ENCODE peak calls at places on chromosome 14, in four cellular contexts. F is SK-N-SH, E is GM12878, C is HepG2. G is an unnamed sample.

GRCh38 chr14:50045039-50045711 is 71.2 kb downstream of the VCPKMT start:
- DNase-seq in F (peak), E (peak), C (peak), G (no peak)

GRCh38 chr14:90742709-90743108 is 73.5 kb downstream of the TTC7B start:
- DNase-seq in F (no peak), E (no peak), C (no peak), G (no peak)

GRCh38 chr14:72738181-72738611 is 155.7 kb downstream of the DPF3 start:
- DNase-seq in F (no peak), E (no peak), C (no peak), G (no peak)

GRCh38 chr14:74414793-74415437 is 11.1 kb downstream of the SYNDIG1L start:
- DNase-seq in F (no peak), E (no peak), C (no peak), G (no peak)

GRCh38 chr14:40842816-40843215 is 763.9 kb upstream of the LRFN5 start:
- DNase-seq in F (no peak), E (no peak), C (no peak), G (no peak)

GRCh38 chr14:102481791-102482238 is 27.8 kb downstream of the ANKRD9 start:
- DNase-seq in F (no peak), E (no peak), C (peak), G (no peak)

GRCh38 chr14:50860478-50861086 is 11.3 kb upstream of the ABHD12B start:
- DNase-seq in F (peak), E (peak), C (peak), G (peak)

GRCh38 chr14:101020971-101021370 is 117.4 kb upstream of the RTL1 start:
- DNase-seq in F (no peak), E (no peak), C (no peak), G (no peak)

GRCh38 chr14:50237448-50237847 is 6.1 kb upstream of the SOS2 start:
- DNase-seq in F (no peak), E (no peak), C (no peak), G (no peak)

GRCh38 chr14:91277546-91278382 is 33.3 kb upstream of the GPR68 start:
- DNase-seq in F (no peak), E (no peak), C (no peak), G (no peak)

GRCh38 chr14:68951051-68951797 is 27.9 kb downstream of the ACTN1 start:
- DNase-seq in F (peak), E (no peak), C (no peak), G (no peak)

GRCh38 chr14:53055003-53055402 is 98.1 kb downstream of the DDHD1 start:
- DNase-seq in F (peak), E (peak), C (peak), G (peak)

GRCh38 chr14:103142031-103142430 is 18.8 kb downstream of the TNFAIP2 start:
- DNase-seq in F (no peak), E (no peak), C (no peak), G (peak)

GRCh38 chr14:39434401-39434800 is 2.2 kb upstream of the FBXO33 start:
- DNase-seq in F (no peak), E (no peak), C (no peak), G (no peak)

GRCh38 chr14:39114073-39114838 is at the start of gene GEMIN2:
- DNase-seq in F (peak), E (peak), C (peak), G (peak)

GRCh38 chr14:71602524-71602923 is 329.7 kb upstream of the RGS6 start:
- DNase-seq in F (no peak), E (no peak), C (no peak), G (no peak)

GRCh38 chr14:53519137-53519536 is 366.0 kb upstream of the DDHD1 start:
- DNase-seq in F (no peak), E (no peak), C (no peak), G (no peak)

GRCh38 chr14:34826661-34827060 is 48.5 kb downstream of the BAZ1A start:
- DNase-seq in F (no peak), E (no peak), C (no peak), G (no peak)

GRCh38 chr14:60721331-60722162 is 2.6 kb downstream of the SIX4 start:
- DNase-seq in F (peak), E (no peak), C (peak), G (no peak)

GRCh38 chr14:89540830-89541470 is 123.9 kb upstream of the FOXN3 start:
- DNase-seq in F (no peak), E (no peak), C (no peak), G (no peak)

GRCh38 chr14:94037954-94038353 is 11.8 kb downstream of the OTUB2 start:
- DNase-seq in F (no peak), E (no peak), C (no peak), G (no peak)

GRCh38 chr14:57875985-57876384 is 10.1 kb upstream of the SLC35F4 start:
- DNase-seq in F (no peak), E (no peak), C (no peak), G (no peak)

GRCh38 chr14:57875296-57875695 is 9.4 kb upstream of the SLC35F4 start:
- DNase-seq in F (no peak), E (no peak), C (no peak), G (no peak)

GRCh38 chr14:57869530-57870088 is 3.7 kb upstream of the SLC35F4 start:
- DNase-seq in F (no peak), E (no peak), C (no peak), G (no peak)

GRCh38 chr14:57870686-57871457 is 5.0 kb upstream of the SLC35F4 start:
- DNase-seq in F (no peak), E (no peak), C (no peak), G (no peak)

DNA sequence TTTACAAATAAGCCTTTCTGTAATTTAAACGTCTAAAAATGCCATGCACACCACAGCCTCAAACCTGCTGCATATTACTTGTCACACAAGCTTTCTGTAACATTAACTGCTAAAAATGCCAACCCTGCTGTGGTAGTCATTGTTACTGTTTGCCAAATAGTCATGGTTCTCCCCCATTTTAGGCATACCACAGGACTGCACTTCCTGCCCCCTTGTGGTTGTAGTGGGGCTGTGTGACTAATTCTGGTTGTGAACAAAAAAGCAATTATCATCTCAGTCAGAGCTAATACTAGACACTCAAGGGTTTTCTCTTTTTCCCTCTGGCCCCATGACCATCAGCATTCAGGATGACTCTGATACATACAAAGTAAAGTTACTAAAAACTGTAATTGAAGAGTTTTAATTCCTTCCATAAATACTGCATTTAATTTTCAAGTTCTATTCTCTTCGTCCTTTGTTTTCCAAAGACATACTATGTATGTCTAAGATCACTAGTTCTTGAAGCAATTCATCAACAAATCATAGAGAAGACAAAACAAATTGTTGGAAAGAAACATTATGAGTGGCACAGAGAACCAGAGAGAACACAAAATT is 5.7 kb upstream of the SLC35F4 start:
- DNase-seq in F (peak), E (peak), C (peak), G (peak)
- TF ChIP-seq NFIC in F (no peak), E (no peak), C (no peak), G (no peak)

GRCh38 chr14:77738559-77739250 is 22.3 kb downstream of the SNW1 start:
- DNase-seq in F (no peak), E (no peak), C (no peak), G (no peak)
- TF ChIP-seq NFIC in F (no peak), E (no peak), C (no peak), G (no peak)

GRCh38 chr14:33767721-33768457 is 183.0 kb downstream of the EGLN3 start:
- DNase-seq in F (no peak), E (no peak), C (no peak), G (no peak)
- TF ChIP-seq NFIC in F (no peak), E (no peak), C (no peak), G (no peak)

GRCh38 chr14:104937694-104938365 is 13.2 kb downstream of the PLD4 start:
- DNase-seq in F (no peak), E (no peak), C (no peak), G (no peak)

GRCh38 chr14:104938960-104939359 is 14.3 kb downstream of the PLD4 start:
- DNase-seq in F (no peak), E (no peak), C (no peak), G (no peak)

GRCh38 chr14:104937161-104937560 is 12.5 kb downstream of the PLD4 start:
- DNase-seq in F (no peak), E (no peak), C (no peak), G (no peak)

GRCh38 chr14:104939666-104940410 is 15.2 kb downstream of the PLD4 start:
- DNase-seq in F (no peak), E (no peak), C (no peak), G (no peak)

GRCh38 chr14:104938436-104938835 is 13.8 kb downstream of the PLD4 start:
- DNase-seq in F (no peak), E (no peak), C (no peak), G (no peak)
- TF ChIP-seq NFIC in F (no peak), E (no peak), C (no peak), G (no peak)

GRCh38 chr14:105889666-105890473 is 363.5 kb downstream of the TMEM121 start:
- DNase-seq in F (peak), E (no peak), C (no peak), G (peak)
- TF ChIP-seq NFIC in F (no peak), E (no peak), C (no peak), G (no peak)